ENCODE peak calls at places on chromosomes 4 and X, in four cellular contexts. One of them, this sample, is unnamed. For H3K36me3 and H3K27me3, the result is how much of the 10 kb centered on the place peaks cover.

GRCh38 chr4:19651481-19651880 is 600.2 kb upstream of the SLIT2 start:
- DNase-seq in CD8-positive, alpha-beta memory T cell: no peak
- DNase-seq in bronchial epithelial cell: no peak
- DNase-seq in ovary: no peak
- DNase-seq in this sample: no peak

GRCh38 chr4:11589676-11590075 is 161.0 kb upstream of the HS3ST1 start:
- DNase-seq in CD8-positive, alpha-beta memory T cell: no peak
- DNase-seq in ovary: no peak
- DNase-seq in bronchial epithelial cell: peak
- DNase-seq in this sample: peak

GRCh38 chr4:6768539-6768905 is 14.0 kb upstream of the KIAA0232 start:
- DNase-seq in CD8-positive, alpha-beta memory T cell: no peak
- DNase-seq in bronchial epithelial cell: peak
- DNase-seq in ovary: no peak
- DNase-seq in this sample: peak

GRCh38 chrX:27136325-27136724 is 326.8 kb downstream of the PPP4R3C start:
- DNase-seq in ovary: no peak
- DNase-seq in CD8-positive, alpha-beta memory T cell: no peak
- DNase-seq in bronchial epithelial cell: no peak
- DNase-seq in this sample: no peak

GRCh38 chr4:17493629-17494028 is 18.3 kb downstream of the QDPR start:
- DNase-seq in ovary: no peak
- DNase-seq in bronchial epithelial cell: no peak
- DNase-seq in CD8-positive, alpha-beta memory T cell: no peak
- DNase-seq in this sample: no peak

GRCh38 chr4:15476396-15476795 is 6.7 kb downstream of the CC2D2A start:
- DNase-seq in bronchial epithelial cell: no peak
- DNase-seq in CD8-positive, alpha-beta memory T cell: no peak
- DNase-seq in ovary: no peak
- DNase-seq in this sample: no peak

GRCh38 chr4:138070816-138071215 is 171.3 kb downstream of the SLC7A11 start:
- DNase-seq in ovary: no peak
- DNase-seq in bronchial epithelial cell: peak
- DNase-seq in CD8-positive, alpha-beta memory T cell: no peak
- DNase-seq in this sample: no peak

GRCh38 chr4:173014113-173014558 is 154.5 kb upstream of the GALNT7 start:
- DNase-seq in CD8-positive, alpha-beta memory T cell: no peak
- DNase-seq in ovary: no peak
- DNase-seq in bronchial epithelial cell: peak
- DNase-seq in this sample: peak

GRCh38 chr4:74670583-74670982 is 123.7 kb downstream of the BTC start:
- DNase-seq in CD8-positive, alpha-beta memory T cell: no peak
- DNase-seq in bronchial epithelial cell: no peak
- DNase-seq in ovary: no peak
- DNase-seq in this sample: no peak

GRCh38 chr4:103137446-103137827 is 37.8 kb upstream of the BDH2 start:
- DNase-seq in CD8-positive, alpha-beta memory T cell: no peak
- DNase-seq in bronchial epithelial cell: peak
- DNase-seq in ovary: no peak
- DNase-seq in this sample: no peak

GRCh38 chr4:58871509-58871908 is 1761.3 kb upstream of the IGFBP7 start:
- DNase-seq in ovary: no peak
- DNase-seq in CD8-positive, alpha-beta memory T cell: no peak
- DNase-seq in bronchial epithelial cell: no peak
- DNase-seq in this sample: no peak

GRCh38 chrX:1411331-1411730 is 19.4 kb upstream of the SLC25A6 start:
- DNase-seq in CD8-positive, alpha-beta memory T cell: no peak
- DNase-seq in bronchial epithelial cell: no peak
- DNase-seq in ovary: no peak
- DNase-seq in this sample: no peak

GRCh38 chr4:8081171-8081570 is 77.4 kb downstream of the ABLIM2 start:
- DNase-seq in bronchial epithelial cell: no peak
- DNase-seq in ovary: no peak
- DNase-seq in CD8-positive, alpha-beta memory T cell: no peak
- DNase-seq in this sample: no peak

GRCh38 chr4:6724461-6725111 is 8.6 kb downstream of the BLOC1S4 start:
- DNase-seq in bronchial epithelial cell: no peak
- DNase-seq in CD8-positive, alpha-beta memory T cell: no peak
- DNase-seq in ovary: no peak
- DNase-seq in this sample: no peak

GRCh38 chr4:20062054-20062453 is 189.7 kb upstream of the SLIT2 start:
- DNase-seq in CD8-positive, alpha-beta memory T cell: no peak
- DNase-seq in bronchial epithelial cell: no peak
- DNase-seq in ovary: no peak
- DNase-seq in this sample: no peak

GRCh38 chr4:821631-822030 is 4.3 kb downstream of the CPLX1 start:
- DNase-seq in ovary: no peak
- DNase-seq in CD8-positive, alpha-beta memory T cell: no peak
- DNase-seq in bronchial epithelial cell: no peak
- DNase-seq in this sample: no peak

GRCh38 chr4:177161781-177162180 is 147.9 kb upstream of the NEIL3 start:
- DNase-seq in bronchial epithelial cell: no peak
- DNase-seq in ovary: no peak
- DNase-seq in CD8-positive, alpha-beta memory T cell: no peak
- DNase-seq in this sample: no peak

GRCh38 chr4:126794363-126794762 is 838.4 kb upstream of the INTU start:
- DNase-seq in CD8-positive, alpha-beta memory T cell: no peak
- DNase-seq in bronchial epithelial cell: peak
- DNase-seq in ovary: no peak
- DNase-seq in this sample: no peak

GRCh38 chrX:40098264-40099045 is 697 bp upstream of the BCOR start:
- DNase-seq in ovary: peak
- DNase-seq in CD8-positive, alpha-beta memory T cell: peak
- DNase-seq in bronchial epithelial cell: no peak
- DNase-seq in this sample: peak

GRCh38 chr4:86319390-86319789 is 40.5 kb downstream of the MAPK10 start:
- DNase-seq in ovary: no peak
- DNase-seq in bronchial epithelial cell: peak
- DNase-seq in CD8-positive, alpha-beta memory T cell: no peak
- DNase-seq in this sample: no peak

GRCh38 chr4:87559090-87559837 is 30.1 kb upstream of the SPARCL1 start:
- DNase-seq in CD8-positive, alpha-beta memory T cell: peak
- DNase-seq in ovary: no peak
- DNase-seq in bronchial epithelial cell: no peak
- DNase-seq in this sample: no peak

GRCh38 chr4:139950568-139950967 is 203.4 kb downstream of the MAML3 start:
- DNase-seq in ovary: no peak
- DNase-seq in bronchial epithelial cell: no peak
- DNase-seq in CD8-positive, alpha-beta memory T cell: no peak
- DNase-seq in this sample: no peak

GRCh38 chr4:170226288-170226687 is 136.5 kb upstream of the AADAT start:
- DNase-seq in ovary: no peak
- DNase-seq in CD8-positive, alpha-beta memory T cell: no peak
- DNase-seq in bronchial epithelial cell: no peak
- DNase-seq in this sample: no peak

GRCh38 chr4:168309781-168310180 is 8.8 kb downstream of the DDX60 start:
- DNase-seq in CD8-positive, alpha-beta memory T cell: no peak
- DNase-seq in ovary: no peak
- DNase-seq in bronchial epithelial cell: no peak
- DNase-seq in this sample: no peak

GRCh38 chr4:106287353-106287969 is 28.5 kb downstream of the TBCK start:
- DNase-seq in CD8-positive, alpha-beta memory T cell: no peak
- DNase-seq in bronchial epithelial cell: peak
- DNase-seq in ovary: no peak
- DNase-seq in this sample: no peak

GRCh38 chr4:41982716-41983115 is 1.2 kb downstream of the DCAF4L1 start:
- DNase-seq in ovary: no peak
- DNase-seq in CD8-positive, alpha-beta memory T cell: no peak
- DNase-seq in bronchial epithelial cell: no peak
- DNase-seq in this sample: no peak

GRCh38 chrX:155086202-155086840 is 15.0 kb downstream of the BRCC3 start:
- DNase-seq in CD8-positive, alpha-beta memory T cell: peak
- DNase-seq in bronchial epithelial cell: no peak
- DNase-seq in ovary: no peak
- DNase-seq in this sample: peak

GRCh38 chrX:41025926-41026325 is 59.3 kb upstream of the USP9X start:
- DNase-seq in bronchial epithelial cell: no peak
- DNase-seq in ovary: no peak
- DNase-seq in CD8-positive, alpha-beta memory T cell: no peak
- DNase-seq in this sample: peak

GRCh38 chr4:785332-786073 is 40.4 kb downstream of the CPLX1 start:
- DNase-seq in ovary: no peak
- DNase-seq in CD8-positive, alpha-beta memory T cell: no peak
- DNase-seq in bronchial epithelial cell: no peak
- DNase-seq in this sample: no peak

GRCh38 chr4:130210871-130211270 is 1114.9 kb downstream of the C4orf33 start:
- DNase-seq in bronchial epithelial cell: peak
- DNase-seq in CD8-positive, alpha-beta memory T cell: no peak
- DNase-seq in ovary: no peak
- DNase-seq in this sample: no peak

DNA sequence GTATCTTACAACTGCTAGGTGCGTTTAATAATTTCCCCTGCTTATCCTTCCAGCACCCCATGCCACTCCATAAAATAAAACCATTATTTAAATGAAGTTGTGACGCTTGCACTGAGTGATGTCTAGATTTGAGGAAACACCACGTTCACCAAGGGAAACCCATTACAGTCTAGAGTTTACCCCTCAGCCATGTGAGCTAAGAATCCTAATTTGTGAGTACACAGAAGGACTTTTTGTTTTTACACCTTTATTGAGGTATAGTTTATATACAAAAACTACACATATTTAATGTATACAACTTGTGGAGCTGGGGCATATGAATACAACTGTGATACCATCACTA is 326.8 kb downstream of the RAPGEF2 start:
- DNase-seq in ovary: no peak
- DNase-seq in CD8-positive, alpha-beta memory T cell: no peak
- DNase-seq in bronchial epithelial cell: no peak
- DNase-seq in this sample: no peak
- H3K4me3 ChIP-seq in ovary: no peak
- H3K4me3 ChIP-seq in CD8-positive, alpha-beta memory T cell: no peak
- H3K4me3 ChIP-seq in bronchial epithelial cell: no peak
- H3K4me3 ChIP-seq in this sample: no peak

GRCh38 chr4:1968667-1969295 is 40.0 kb downstream of the NELFA start:
- DNase-seq in CD8-positive, alpha-beta memory T cell: no peak
- DNase-seq in ovary: no peak
- DNase-seq in bronchial epithelial cell: no peak
- DNase-seq in this sample: no peak
- H3K36me3 ChIP-seq in CD8-positive, alpha-beta memory T cell: under half
- H3K36me3 ChIP-seq in ovary: under half
- H3K36me3 ChIP-seq in bronchial epithelial cell: under half
- H3K36me3 ChIP-seq in this sample: under half

DNA sequence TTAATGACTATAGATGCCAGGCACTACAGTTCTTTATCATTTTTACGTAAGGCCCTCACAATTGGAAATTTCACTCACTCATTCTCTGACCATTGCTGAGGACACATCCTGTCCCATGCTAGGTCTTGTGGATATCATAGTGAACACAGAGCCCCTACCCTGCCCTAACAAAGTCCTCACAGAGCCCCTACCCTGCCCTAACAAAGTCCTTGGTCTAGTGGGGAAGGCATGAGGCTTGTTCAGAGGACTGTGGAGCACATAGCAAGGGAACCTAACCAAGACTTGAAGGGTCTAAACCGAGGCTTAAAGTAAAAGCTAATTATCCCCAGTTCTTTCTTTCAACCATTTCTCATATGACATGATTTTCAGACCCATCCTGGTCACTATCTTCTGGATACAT is 77.2 kb downstream of the GPC3 start:
- DNase-seq in CD8-positive, alpha-beta memory T cell: no peak
- DNase-seq in ovary: no peak
- DNase-seq in bronchial epithelial cell: no peak
- DNase-seq in this sample: no peak
- H3K27me3 ChIP-seq in CD8-positive, alpha-beta memory T cell: under half
- H3K27me3 ChIP-seq in ovary: under half
- H3K27me3 ChIP-seq in bronchial epithelial cell: under half
- H3K27me3 ChIP-seq in this sample: under half

GRCh38 chr4:150679018-150679766 is 97.2 kb downstream of the MAB21L2 start:
- DNase-seq in ovary: no peak
- DNase-seq in CD8-positive, alpha-beta memory T cell: no peak
- DNase-seq in bronchial epithelial cell: no peak
- DNase-seq in this sample: no peak

GRCh38 chr4:150679767-150680088 is 97.8 kb downstream of the MAB21L2 start:
- DNase-seq in bronchial epithelial cell: peak
- DNase-seq in CD8-positive, alpha-beta memory T cell: no peak
- DNase-seq in ovary: no peak
- DNase-seq in this sample: no peak

GRCh38 chr4:150682126-150682525 is 100.2 kb downstream of the MAB21L2 start:
- DNase-seq in bronchial epithelial cell: no peak
- DNase-seq in CD8-positive, alpha-beta memory T cell: no peak
- DNase-seq in ovary: no peak
- DNase-seq in this sample: no peak

DNA sequence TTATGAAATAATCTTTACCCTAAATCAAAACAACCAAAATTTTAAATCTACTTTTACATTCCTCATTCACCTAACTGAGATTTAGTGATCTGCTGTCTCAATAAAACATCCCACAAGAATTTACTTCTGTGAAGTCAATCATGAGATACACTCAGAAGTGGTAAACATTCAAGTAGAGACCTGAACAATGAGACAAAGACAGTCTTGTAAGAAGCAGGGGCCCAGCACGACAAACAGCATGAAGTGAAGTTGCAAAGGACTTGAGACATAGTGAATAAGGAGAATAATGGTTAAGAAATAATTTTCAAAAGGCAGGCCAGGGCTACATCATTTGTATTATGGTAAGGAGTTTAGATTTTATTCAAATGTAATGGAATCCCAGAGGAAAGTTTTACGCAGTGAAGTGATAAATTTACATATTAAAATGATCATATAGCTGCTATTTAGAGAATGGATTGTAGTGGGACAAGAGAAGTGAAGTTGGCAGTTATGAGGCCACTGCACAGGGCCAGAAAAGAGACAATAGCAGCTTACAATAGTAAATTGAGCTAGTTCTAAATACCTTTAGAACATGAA is 101.9 kb downstream of the MAB21L2 start:
- DNase-seq in ovary: no peak
- DNase-seq in bronchial epithelial cell: peak
- DNase-seq in CD8-positive, alpha-beta memory T cell: no peak
- DNase-seq in this sample: no peak
- H3K4me3 ChIP-seq in ovary: no peak
- H3K4me3 ChIP-seq in bronchial epithelial cell: no peak
- H3K4me3 ChIP-seq in CD8-positive, alpha-beta memory T cell: no peak
- H3K4me3 ChIP-seq in this sample: no peak

GRCh38 chr4:38115601-38116000 is 155.4 kb downstream of the PTTG2 start:
- DNase-seq in ovary: no peak
- DNase-seq in bronchial epithelial cell: no peak
- DNase-seq in CD8-positive, alpha-beta memory T cell: no peak
- DNase-seq in this sample: no peak
- H3K36me3 ChIP-seq in ovary: under half
- H3K36me3 ChIP-seq in bronchial epithelial cell: under half
- H3K36me3 ChIP-seq in CD8-positive, alpha-beta memory T cell: under half
- H3K36me3 ChIP-seq in this sample: under half